ENCODE peak calls at places on chromosomes 1 and 21, in seven cellular contexts. B is HCT116, U is SK-N-SH, O is neural progenitor cell, L is OCI-LY7, N is PC-3, M is GM23338. H is an unnamed sample.

GRCh38 chr1:108583757-108584156 is 23.9 kb downstream of the EEIG2 start:
- DNase-seq in B (no peak), U (no peak), O (no peak), L (no peak), N (no peak), M (no peak), H (no peak)

GRCh38 chr21:25370311-25370744 is 237.0 kb downstream of the MRPL39 start:
- DNase-seq in B (no peak), U (no peak), O (no peak), L (no peak), N (peak; percentile 97), M (no peak), H (peak; percentile 99)

GRCh38 chr1:13922440-13922839 is 222.5 kb downstream of the PRDM2 start:
- DNase-seq in B (no peak), U (no peak), O (no peak), L (no peak), N (no peak), M (no peak), H (no peak)

GRCh38 chr1:154999651-155000474 is 2.7 kb upstream of the ZBTB7B start:
- DNase-seq in B (no peak), U (peak; percentile 64), O (peak; percentile 76), L (peak; percentile 76), N (peak; percentile 38), M (peak; percentile 79), H (peak; percentile 35)

GRCh38 chr1:175499595-175500367 is 243.6 kb downstream of the TNR start:
- DNase-seq in B (no peak), U (no peak), O (no peak), L (no peak), N (no peak), M (no peak), H (no peak)

GRCh38 chr1:29513357-29513756 is 277.0 kb downstream of the PTPRU start:
- DNase-seq in B (peak; percentile 84), U (peak; percentile 60), O (peak; percentile 71), L (peak; percentile 45), N (peak; percentile 85), M (peak; percentile 80), H (peak; percentile 89)

GRCh38 chr1:9078035-9078948 is 8.9 kb upstream of the SLC2A5 start:
- DNase-seq in B (no peak), U (no peak), O (no peak), L (peak; percentile 63), N (peak; percentile 70), M (no peak), H (peak; percentile 31)

GRCh38 chr1:8127201-8127641 is 101.1 kb upstream of the ERRFI1 start:
- DNase-seq in B (no peak), U (no peak), O (no peak), L (no peak), N (no peak), M (no peak), H (no peak)

GRCh38 chr21:18716578-18717138 is 313.1 kb upstream of the TMPRSS15 start:
- DNase-seq in B (no peak), U (no peak), O (no peak), L (no peak), N (peak; percentile 50), M (no peak), H (no peak)

GRCh38 chr1:107326823-107327445 is 186.1 kb downstream of the NTNG1 start:
- DNase-seq in B (no peak), U (no peak), O (no peak), L (peak; percentile 60), N (no peak), M (no peak), H (peak; percentile 47)

GRCh38 chr1:219422811-219423598 is 189.9 kb downstream of the ZC3H11B start:
- DNase-seq in B (no peak), U (no peak), O (no peak), L (no peak), N (peak; percentile 97), M (no peak), H (peak; percentile 74)

GRCh38 chr21:31592501-31592900 is 67.0 kb upstream of the SOD1 start:
- DNase-seq in B (no peak), U (no peak), O (no peak), L (no peak), N (no peak), M (no peak), H (no peak)

GRCh38 chr1:55696181-55696580 is 481.0 kb upstream of the USP24 start:
- DNase-seq in B (no peak), U (no peak), O (no peak), L (no peak), N (peak; percentile 66), M (no peak), H (peak; percentile 97)

GRCh38 chr1:180680558-180681144 is 48.8 kb downstream of the XPR1 start:
- DNase-seq in B (no peak), U (no peak), O (no peak), L (no peak), N (peak; percentile 69), M (no peak), H (no peak)

GRCh38 chr1:55466921-55467320 is 251.8 kb upstream of the USP24 start:
- DNase-seq in B (no peak), U (no peak), O (no peak), L (no peak), N (no peak), M (no peak), H (peak; percentile 44)

GRCh38 chr1:59242345-59242744 is 54.5 kb upstream of the FGGY start:
- DNase-seq in B (no peak), U (no peak), O (no peak), L (no peak), N (no peak), M (no peak), H (no peak)

GRCh38 chr21:26777166-26777565 is 68.0 kb downstream of the ADAMTS1 start:
- DNase-seq in B (no peak), U (no peak), O (no peak), L (no peak), N (no peak), M (no peak), H (peak; percentile 18)

GRCh38 chr1:205236526-205236925 is 8.8 kb downstream of the TMCC2 start:
- DNase-seq in B (no peak), U (no peak), O (no peak), L (no peak), N (no peak), M (no peak), H (no peak)

GRCh38 chr1:158002022-158002629 is 8.7 kb downstream of the KIRREL1 start:
- DNase-seq in B (no peak), U (no peak), O (peak; percentile 64), L (no peak), N (no peak), M (peak; percentile 71), H (peak; percentile 85)

GRCh38 chr21:16241500-16241963 is 511.8 kb downstream of the USP25 start:
- DNase-seq in B (no peak), U (no peak), O (peak; percentile 60), L (no peak), N (no peak), M (peak; percentile 61), H (no peak)

GRCh38 chr1:160085686-160086089 is 4.3 kb downstream of the KCNJ9 start:
- DNase-seq in B (peak; percentile 44), U (peak; percentile 91), O (peak; percentile 92), L (peak; percentile 75), N (peak; percentile 81), M (peak; percentile 97), H (peak; percentile 75)

GRCh38 chr1:38009088-38009840 is 3.3 kb upstream of the UTP11 start:
- DNase-seq in B (no peak), U (no peak), O (peak; percentile 39), L (no peak), N (no peak), M (peak; percentile 46), H (peak; percentile 85)

GRCh38 chr1:91600431-91601330 is 100.0 kb downstream of the CDC7 start:
- DNase-seq in B (no peak), U (no peak), O (no peak), L (no peak), N (no peak), M (peak; percentile 14), H (no peak)

GRCh38 chr1:155011004-155011416 is 8.4 kb downstream of the ZBTB7B start:
- DNase-seq in B (no peak), U (no peak), O (peak; percentile 50), L (no peak), N (no peak), M (no peak), H (no peak)

GRCh38 chr1:23393706-23394105 is 24.1 kb upstream of the ZNF436 start:
- DNase-seq in B (no peak), U (no peak), O (no peak), L (no peak), N (peak; percentile 4), M (no peak), H (peak; percentile 68)

DNA sequence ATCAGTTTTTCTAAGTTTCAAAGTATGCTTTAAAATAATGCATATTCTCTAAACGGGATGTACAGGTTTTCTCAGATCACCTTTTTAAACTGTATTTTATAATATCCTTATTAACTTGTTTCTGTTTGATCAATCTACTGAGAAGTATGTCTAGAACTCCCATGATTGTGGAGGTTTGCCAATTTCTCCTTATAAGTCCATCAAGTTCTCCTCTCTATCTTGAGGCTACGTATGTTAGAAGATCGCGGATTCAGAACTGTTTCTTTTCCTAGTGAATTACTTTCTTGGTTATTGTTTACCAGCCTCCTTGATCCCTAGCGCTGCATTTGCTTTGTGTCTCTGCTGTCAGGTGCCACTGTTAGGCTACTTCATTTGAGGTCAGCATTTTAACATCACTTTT is 89.2 kb downstream of the NPHP4 start:
- DNase-seq in B (no peak), U (no peak), O (no peak), L (no peak), N (no peak), M (no peak), H (no peak)
- H3K4me3 ChIP-seq in B (no peak overlapping the region), U (no peak overlapping the region), O (no peak overlapping the region), L (no peak overlapping the region), N (no peak overlapping the region), M (no peak overlapping the region), H (no peak overlapping the region)

DNA sequence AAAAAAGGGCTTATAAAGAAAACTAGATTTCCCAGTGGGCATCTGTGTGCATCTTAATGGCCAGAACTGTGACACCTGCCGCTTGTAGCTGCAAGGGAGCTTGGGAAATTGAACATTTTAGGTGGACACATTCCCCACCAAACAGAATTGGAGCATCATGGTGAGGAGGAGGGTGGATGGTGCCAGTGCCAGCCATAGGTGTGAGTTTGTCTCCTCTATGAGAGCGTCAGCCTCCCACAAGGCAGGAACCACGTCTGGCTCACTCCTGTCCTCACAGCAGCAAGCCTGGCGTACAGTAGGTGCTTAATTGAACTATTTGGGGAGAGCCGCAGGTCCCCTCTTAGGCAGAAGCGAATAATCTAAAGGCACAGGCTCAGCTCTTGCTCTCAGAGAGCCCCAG is 124.5 kb upstream of the TMEM51 start:
- DNase-seq in B (no peak), U (no peak), O (no peak), L (no peak), N (no peak), M (no peak), H (no peak)
- H3K4me2 ChIP-seq in B (no peak overlapping the region), U (no peak overlapping the region), O (no peak overlapping the region), L (no peak overlapping the region), N (no peak overlapping the region), M (no peak overlapping the region), H (no peak overlapping the region)

DNA sequence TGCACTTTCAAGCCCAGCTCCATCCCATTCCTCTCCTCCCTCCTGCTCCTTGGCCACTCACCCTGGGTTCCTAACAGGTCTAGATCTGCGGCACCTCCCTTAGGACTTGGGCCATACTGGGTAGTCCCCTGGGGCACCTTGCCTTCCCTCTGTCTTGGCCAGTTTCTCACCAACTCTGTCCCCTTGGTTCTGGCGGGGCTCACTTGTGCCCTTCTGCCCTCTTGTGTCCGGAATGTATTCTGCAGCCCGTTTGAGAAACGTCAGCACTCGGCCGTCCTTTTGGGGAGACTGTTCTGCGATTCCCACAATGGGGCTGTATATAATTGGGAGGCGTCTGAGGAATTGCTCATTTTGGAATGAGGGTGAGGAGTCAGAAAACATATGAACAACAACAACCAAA is 162.4 kb downstream of the ZSCAN20 start:
- DNase-seq in B (peak; percentile 62), U (peak; percentile 41), O (peak; percentile 77), L (peak; percentile 26), N (peak; percentile 47), M (peak; percentile 87), H (peak; percentile 53)
- TF ChIP-seq EZH2phosphoT487 in B (no peak), U (no peak), O (no peak), L (no peak), N (no peak), M (no peak), H (no peak)

GRCh38 chr1:6619045-6619444 is 5.5 kb downstream of the PHF13 start:
- DNase-seq in B (no peak), U (no peak), O (no peak), L (no peak), N (no peak), M (no peak), H (no peak)
- H3K4me3 ChIP-seq in B (no peak overlapping the region), U (no peak overlapping the region), O (no peak overlapping the region), L (no peak overlapping the region), N (no peak overlapping the region), M (no peak overlapping the region), H (no peak overlapping the region)